ENCODE peak calls at places on chromosomes 16 and 17, in nine cellular contexts. N is A549, H is nephron progenitor cell, G is uterus, B is psoas muscle, C is GM12864, U is AG09309, V is RWPE1, M is fibroblast of lung. P is an unnamed sample.

GRCh38 chr16:58821886-58822285 is 87.8 kb upstream of the GOT2 start:
- DNase-seq in U (no peak), M (no peak), B (no peak), N (no peak), G (no peak), V (no peak), C (no peak), H (no peak), P (no peak)

GRCh38 chr17:48631693-48632578 is 5.8 kb upstream of the HOXB9 start:
- DNase-seq in N (no peak), U (no peak), C (no peak), B (no peak), H (peak), M (no peak), G (no peak), V (no peak), P (no peak)

GRCh38 chr17:79960788-79961522 is 74.7 kb downstream of the TBC1D16 start:
- DNase-seq in U (no peak), B (no peak), C (no peak), V (no peak), M (no peak), G (no peak), H (no peak), N (peak), P (no peak)

GRCh38 chr17:76191891-76192290 is 48.4 kb downstream of the RNF157 start:
- DNase-seq in H (no peak), U (no peak), C (peak), N (no peak), B (no peak), G (no peak), M (no peak), V (no peak), P (no peak)

GRCh38 chr16:11670171-11671131 is 2.2 kb downstream of the SNN start:
- DNase-seq in G (no peak), N (no peak), U (no peak), V (no peak), B (no peak), M (no peak), H (no peak), C (no peak), P (no peak)

GRCh38 chr16:81495321-81496234 is 51.0 kb downstream of the CMIP start:
- DNase-seq in G (no peak), H (no peak), V (no peak), M (no peak), C (no peak), U (no peak), B (peak), N (no peak), P (no peak)

GRCh38 chr16:57446530-57447141 is 549 bp downstream of the CIAPIN1 start:
- DNase-seq in H (no peak), M (peak), U (no peak), V (peak), C (no peak), N (peak), G (no peak), B (peak), P (no peak)

GRCh38 chr16:57634171-57634570 is 5.7 kb downstream of the ADGRG1 start:
- DNase-seq in B (no peak), H (no peak), V (peak), G (no peak), U (no peak), C (no peak), M (no peak), N (no peak), P (no peak)

GRCh38 chr17:58156839-58157803 is 8.9 kb downstream of the OR4D1 start:
- DNase-seq in N (peak), B (peak), U (no peak), H (peak), C (no peak), G (no peak), M (no peak), V (no peak), P (no peak)

GRCh38 chr16:84503751-84504395 is 586 bp downstream of the MEAK7 start:
- DNase-seq in G (no peak), N (peak), C (no peak), V (peak), B (no peak), H (no peak), U (no peak), M (no peak), P (no peak)

GRCh38 chr17:63622571-63623390 is 564 bp downstream of the MAP3K3 start:
- DNase-seq in V (peak), M (peak), G (peak), N (peak), H (peak), U (no peak), C (no peak), B (peak), P (no peak)

GRCh38 chr17:65027305-65027704 is 29.2 kb downstream of the GNA13 start:
- DNase-seq in N (peak), B (no peak), C (no peak), H (no peak), V (peak), U (no peak), M (peak), G (no peak), P (no peak)

GRCh38 chr17:16363749-16364536 is 10.7 kb upstream of the CENPV start:
- DNase-seq in G (peak), V (peak), C (peak), M (peak), B (peak), H (peak), U (no peak), N (peak), P (no peak)

GRCh38 chr17:28928061-28928460 is 23.3 kb downstream of the PHF12 start:
- DNase-seq in N (no peak), C (no peak), G (no peak), M (no peak), V (no peak), B (no peak), U (no peak), H (no peak), P (no peak)

GRCh38 chr17:78384479-78385175 is 6.2 kb downstream of the PGS1 start:
- DNase-seq in H (no peak), M (no peak), N (no peak), U (no peak), G (no peak), C (no peak), B (no peak), V (no peak), P (no peak)

GRCh38 chr17:50139950-50140885 is 10.3 kb upstream of the SAMD14 start:
- DNase-seq in G (peak), M (peak), C (peak), U (no peak), N (peak), B (peak), H (peak), V (peak), P (no peak)

GRCh38 chr17:7184091-7184488 is 4.9 kb upstream of the ASGR1 start:
- DNase-seq in M (no peak), V (no peak), B (no peak), U (no peak), C (no peak), G (no peak), N (peak), H (no peak), P (peak)

GRCh38 chr17:54172654-54173316 is 350.1 kb downstream of the KIF2B start:
- DNase-seq in N (peak), B (no peak), G (no peak), H (peak), U (no peak), V (peak), C (no peak), M (peak), P (peak)

GRCh38 chr16:78405833-78406232 is 306.4 kb downstream of the WWOX start:
- DNase-seq in C (no peak), H (no peak), N (no peak), B (no peak), G (no peak), V (no peak), M (no peak), U (no peak), P (no peak)

GRCh38 chr16:27967169-27967568 is 96.3 kb downstream of the GSG1L start:
- DNase-seq in U (no peak), H (no peak), C (no peak), B (no peak), G (no peak), V (no peak), M (no peak), N (no peak), P (no peak)

GRCh38 chr16:85750827-85751641 is at the start of gene C16orf74:
- DNase-seq in B (peak), N (peak), V (peak), C (no peak), G (peak), M (peak), U (no peak), H (peak), P (no peak)

GRCh38 chr17:75308732-75309629 is 19.7 kb upstream of the SLC25A19 start:
- DNase-seq in B (no peak), V (no peak), M (no peak), U (no peak), N (no peak), C (no peak), G (no peak), H (no peak), P (no peak)

GRCh38 chr16:86882586-86883280 is 304.4 kb downstream of the FOXL1 start:
- DNase-seq in N (no peak), M (peak), V (peak), G (no peak), B (no peak), U (peak), C (no peak), H (no peak), P (no peak)

GRCh38 chr16:73204359-73205152 is 156.6 kb upstream of the ZFHX3 start:
- DNase-seq in G (no peak), H (no peak), B (no peak), M (no peak), V (no peak), C (no peak), U (no peak), N (no peak), P (no peak)

GRCh38 chr17:73613271-73613941 is 30.8 kb downstream of the SDK2 start:
- DNase-seq in V (no peak), U (no peak), M (no peak), B (no peak), H (peak), C (no peak), G (no peak), N (no peak), P (no peak)

GRCh38 chr16:21001262-21001661 is 100.7 kb downstream of the LYRM1 start:
- DNase-seq in M (peak), H (peak), C (no peak), V (no peak), B (no peak), N (peak), U (no peak), G (no peak), P (no peak)

GRCh38 chr16:88072571-88073001 is 121.4 kb downstream of the BANP start:
- DNase-seq in N (no peak), M (no peak), H (no peak), V (no peak), G (no peak), C (no peak), B (no peak), U (no peak), P (peak)

GRCh38 chr17:66165537-66166123 is 26.3 kb downstream of the CEP112 start:
- DNase-seq in B (no peak), U (peak), C (peak), M (peak), N (peak), H (peak), V (peak), G (no peak), P (no peak)

GRCh38 chr16:12025926-12026325 is 49.4 kb downstream of the SNX29 start:
- DNase-seq in V (no peak), U (no peak), H (no peak), N (no peak), G (no peak), M (no peak), B (no peak), C (no peak), P (no peak)

GRCh38 chr17:16927641-16928321 is 44.1 kb downstream of the TNFRSF13B start:
- DNase-seq in V (no peak), B (no peak), M (no peak), C (no peak), U (no peak), N (no peak), G (no peak), H (no peak), P (no peak)

GRCh38 chr16:70430667-70431536 is 8.0 kb downstream of the ST3GAL2 start:
- DNase-seq in B (no peak), G (no peak), N (no peak), U (no peak), V (no peak), C (peak), H (peak), M (no peak), P (no peak)

GRCh38 chr17:80555266-80555665 is 10.6 kb downstream of the RPTOR start:
- DNase-seq in C (no peak), N (no peak), V (no peak), G (no peak), B (no peak), M (no peak), U (no peak), H (no peak), P (no peak)

GRCh38 chr17:82446124-82446523 is 4.4 kb downstream of the CYBC1 start:
- DNase-seq in V (no peak), G (no peak), H (no peak), B (no peak), C (no peak), N (no peak), M (no peak), U (no peak), P (no peak)

GRCh38 chr17:82446649-82447048 is 3.9 kb downstream of the CYBC1 start:
- DNase-seq in H (no peak), M (no peak), N (no peak), B (no peak), U (no peak), G (no peak), V (no peak), C (no peak), P (no peak)

GRCh38 chr17:82444941-82445521 is 5.5 kb downstream of the CYBC1 start:
- DNase-seq in G (no peak), N (no peak), U (no peak), C (no peak), V (no peak), H (no peak), M (peak), B (no peak), P (no peak)

GRCh38 chr17:82444284-82444893 is 6.2 kb downstream of the CYBC1 start:
- DNase-seq in V (no peak), N (no peak), G (no peak), H (no peak), M (no peak), U (no peak), B (no peak), C (no peak), P (no peak)

DNA sequence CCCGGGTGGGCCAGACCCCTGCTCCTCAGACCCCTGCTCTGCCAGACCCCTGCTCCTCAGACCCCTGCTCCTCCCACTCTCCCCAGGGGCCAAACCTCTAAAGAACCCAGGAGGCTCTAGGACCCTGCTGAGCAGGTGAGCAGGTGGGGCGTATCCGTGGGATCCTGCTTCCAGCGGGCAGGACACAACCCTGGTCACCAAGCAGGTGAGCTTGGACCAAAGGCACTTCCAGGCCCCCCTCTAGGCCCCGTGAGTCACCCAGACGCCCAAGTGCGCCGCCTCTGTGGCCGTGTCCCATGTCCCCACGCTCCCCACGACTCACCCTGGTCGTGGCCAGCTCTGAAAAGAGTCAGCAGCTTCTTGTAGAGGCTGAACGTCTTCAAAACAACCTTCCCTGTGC is 5.0 kb downstream of the CYBC1 start:
- DNase-seq in U (no peak), N (no peak), V (no peak), G (no peak), H (no peak), B (no peak), M (no peak), C (no peak), P (no peak)
- TF ChIP-seq CTCF in U (no peak), N (no peak), V (no peak), G (no peak), H (no peak), B (no peak), M (no peak), C (no peak), P (no peak)

DNA sequence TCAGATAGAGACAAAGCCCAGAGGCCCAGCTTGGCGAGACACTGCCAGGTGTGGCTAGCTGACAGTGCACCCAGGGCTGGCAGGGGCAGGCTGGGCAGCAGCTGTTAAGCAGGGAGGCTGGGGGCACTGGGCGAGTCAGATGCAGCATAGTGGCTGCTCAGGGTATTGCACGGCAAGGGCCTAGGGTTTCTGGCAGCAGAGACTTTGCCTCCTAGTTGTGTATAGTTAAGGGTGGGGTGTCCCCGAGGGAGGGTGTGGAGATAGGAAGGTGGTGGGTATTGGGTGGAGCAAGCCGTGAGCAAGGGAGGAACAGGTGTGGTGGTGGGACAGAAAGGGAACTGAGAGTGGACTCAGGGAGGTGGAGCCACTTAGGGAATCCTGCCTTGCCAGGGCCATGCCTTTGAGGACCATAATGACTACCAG is 66.0 kb downstream of the SMPD3 start:
- DNase-seq in N (peak), C (no peak), H (no peak), G (no peak), M (no peak), B (no peak), V (no peak), U (no peak), P (no peak)
- TF ChIP-seq CTCF in N (no peak), C (peak), H (peak), G (no peak), M (no peak), B (no peak), V (no peak), U (peak), P (no peak)

GRCh38 chr16:48498761-48499600 is 111.0 kb downstream of the N4BP1 start:
- DNase-seq in G (peak), U (peak), N (peak), V (peak), B (no peak), H (peak), M (peak), C (no peak), P (peak)
- TF ChIP-seq CTCF in G (no peak), U (no peak), N (no peak), V (no peak), B (no peak), H (no peak), M (no peak), C (no peak), P (no peak)

GRCh38 chr17:37440424-37440823 is 33.7 kb downstream of the TADA2A start:
- DNase-seq in H (no peak), B (no peak), C (no peak), V (no peak), U (no peak), N (no peak), M (no peak), G (no peak), P (no peak)

GRCh38 chr17:37432671-37433070 is 26.0 kb downstream of the TADA2A start:
- DNase-seq in V (no peak), M (no peak), G (no peak), B (no peak), H (no peak), N (no peak), C (no peak), U (no peak), P (no peak)

GRCh38 chr17:37438141-37438540 is 31.5 kb downstream of the TADA2A start:
- DNase-seq in C (no peak), V (no peak), G (no peak), N (peak), M (no peak), H (no peak), B (no peak), U (no peak), P (no peak)
- TF ChIP-seq CTCF in C (no peak), V (peak), G (no peak), N (peak), M (no peak), H (no peak), B (no peak), U (peak), P (peak)

GRCh38 chr17:42179335-42179734 is 1.6 kb downstream of the KCNH4 start:
- DNase-seq in V (no peak), C (no peak), U (no peak), B (no peak), M (no peak), H (no peak), G (no peak), N (no peak), P (no peak)

GRCh38 chr17:42181851-42182207 is 887 bp upstream of the KCNH4 start:
- DNase-seq in V (no peak), C (no peak), U (no peak), B (no peak), H (no peak), N (no peak), G (no peak), M (no peak), P (no peak)

GRCh38 chr17:42180922-42181850 is at the start of gene KCNH4:
- DNase-seq in H (peak), U (peak), C (peak), N (peak), M (peak), B (peak), G (peak), V (peak), P (peak)

GRCh38 chr17:42179911-42180410 is 981 bp downstream of the KCNH4 start:
- DNase-seq in V (peak), G (peak), C (no peak), M (peak), N (peak), B (peak), U (no peak), H (peak), P (no peak)

GRCh38 chr17:42180411-42180921 is 476 bp downstream of the KCNH4 start:
- DNase-seq in M (no peak), U (no peak), H (peak), B (no peak), N (no peak), G (no peak), V (no peak), C (no peak), P (no peak)
- TF ChIP-seq CTCF in M (no peak), U (no peak), H (no peak), B (no peak), N (no peak), G (no peak), V (no peak), C (no peak), P (no peak)

GRCh38 chr17:43825567-43825966 is 7.4 kb downstream of the MPP3 start:
- DNase-seq in U (no peak), V (no peak), C (no peak), H (no peak), M (no peak), G (no peak), N (no peak), B (no peak), P (no peak)

GRCh38 chr17:43826206-43826605 is 6.7 kb downstream of the MPP3 start:
- DNase-seq in B (no peak), U (no peak), H (no peak), N (no peak), M (no peak), V (no peak), G (no peak), C (no peak), P (no peak)

GRCh38 chr17:43823350-43824084 is 9.4 kb downstream of the MPP3 start:
- DNase-seq in U (no peak), V (no peak), M (no peak), C (no peak), B (no peak), H (no peak), G (no peak), N (no peak), P (peak)

GRCh38 chr17:43820759-43821158 is 12.2 kb downstream of the MPP3 start:
- DNase-seq in H (no peak), C (no peak), M (no peak), V (no peak), B (no peak), U (no peak), N (no peak), G (no peak), P (no peak)

GRCh38 chr17:43822566-43823190 is 10.3 kb downstream of the MPP3 start:
- DNase-seq in V (no peak), U (no peak), C (no peak), N (no peak), M (no peak), H (no peak), B (no peak), G (no peak), P (no peak)
- TF ChIP-seq CTCF in V (no peak), U (no peak), C (no peak), N (no peak), M (no peak), H (no peak), B (no peak), G (no peak), P (no peak)

P was measured in LNCaP clone FGC.